ENCODE peak calls at places on chromosomes 16 and 17, in seven cellular contexts. One of them, this sample, is unnamed.

GRCh38 chr16:17555176-17555575 is 84.4 kb upstream of the XYLT1 start:
- DNase-seq in NB4: no peak
- DNase-seq in RPMI7951: peak
- DNase-seq in Caki2: peak
- DNase-seq in myocyte: no peak
- DNase-seq in cardiac fibroblast: peak
- DNase-seq in pancreas: no peak
- DNase-seq in this sample: peak

GRCh38 chr16:85056211-85056748 is 28.7 kb downstream of the KIAA0513 start:
- DNase-seq in cardiac fibroblast: peak
- DNase-seq in RPMI7951: no peak
- DNase-seq in NB4: peak
- DNase-seq in pancreas: no peak
- DNase-seq in myocyte: no peak
- DNase-seq in Caki2: no peak
- DNase-seq in this sample: peak

GRCh38 chr17:42706732-42707131 is 24.4 kb downstream of the CNTNAP1 start:
- DNase-seq in RPMI7951: no peak
- DNase-seq in myocyte: no peak
- DNase-seq in Caki2: no peak
- DNase-seq in NB4: no peak
- DNase-seq in cardiac fibroblast: no peak
- DNase-seq in pancreas: no peak
- DNase-seq in this sample: no peak

GRCh38 chr16:84547539-84548058 is 43.1 kb upstream of the MEAK7 start:
- DNase-seq in pancreas: no peak
- DNase-seq in NB4: peak
- DNase-seq in RPMI7951: no peak
- DNase-seq in Caki2: no peak
- DNase-seq in cardiac fibroblast: no peak
- DNase-seq in myocyte: no peak
- DNase-seq in this sample: no peak

GRCh38 chr17:17831208-17832039 is 5.4 kb downstream of the SREBF1 start:
- DNase-seq in Caki2: no peak
- DNase-seq in RPMI7951: no peak
- DNase-seq in cardiac fibroblast: no peak
- DNase-seq in pancreas: peak
- DNase-seq in NB4: no peak
- DNase-seq in myocyte: no peak
- DNase-seq in this sample: no peak

GRCh38 chr17:13587487-13588338 is 14.0 kb downstream of the HS3ST3A1 start:
- DNase-seq in cardiac fibroblast: no peak
- DNase-seq in NB4: no peak
- DNase-seq in Caki2: no peak
- DNase-seq in myocyte: no peak
- DNase-seq in RPMI7951: no peak
- DNase-seq in pancreas: no peak
- DNase-seq in this sample: no peak

GRCh38 chr16:88287219-88287618 is 95.5 kb upstream of the ZNF469 start:
- DNase-seq in myocyte: no peak
- DNase-seq in NB4: peak
- DNase-seq in Caki2: peak
- DNase-seq in pancreas: peak
- DNase-seq in RPMI7951: no peak
- DNase-seq in cardiac fibroblast: peak
- DNase-seq in this sample: no peak

GRCh38 chr17:7912927-7913524 is 3.1 kb downstream of the RNF227 start:
- DNase-seq in Caki2: peak
- DNase-seq in NB4: peak
- DNase-seq in pancreas: no peak
- DNase-seq in cardiac fibroblast: peak
- DNase-seq in RPMI7951: peak
- DNase-seq in myocyte: peak
- DNase-seq in this sample: peak

GRCh38 chr17:16593356-16594102 is 24.5 kb upstream of the ZNF287 start:
- DNase-seq in RPMI7951: no peak
- DNase-seq in myocyte: no peak
- DNase-seq in cardiac fibroblast: peak
- DNase-seq in pancreas: no peak
- DNase-seq in NB4: peak
- DNase-seq in Caki2: no peak
- DNase-seq in this sample: no peak

GRCh38 chr17:5419959-5420653 is at the start of gene RPAIN:
- DNase-seq in cardiac fibroblast: peak
- DNase-seq in RPMI7951: peak
- DNase-seq in myocyte: peak
- DNase-seq in NB4: peak
- DNase-seq in pancreas: peak
- DNase-seq in Caki2: no peak
- DNase-seq in this sample: peak

GRCh38 chr16:9836118-9836736 is 346.0 kb downstream of the GRIN2A start:
- DNase-seq in cardiac fibroblast: peak
- DNase-seq in Caki2: peak
- DNase-seq in NB4: peak
- DNase-seq in myocyte: peak
- DNase-seq in RPMI7951: peak
- DNase-seq in pancreas: no peak
- DNase-seq in this sample: peak

GRCh38 chr17:71342726-71343125 is 778.1 kb upstream of the SOX9 start:
- DNase-seq in Caki2: no peak
- DNase-seq in pancreas: no peak
- DNase-seq in myocyte: peak
- DNase-seq in cardiac fibroblast: no peak
- DNase-seq in RPMI7951: peak
- DNase-seq in NB4: no peak
- DNase-seq in this sample: no peak